ENCODE peak calls at places on chromosomes 11 and 22, in five cellular contexts. One of them, this sample, is unnamed.

GRCh38 chr22:38707346-38707745 is 1.6 kb downstream of the GTPBP1 start:
- DNase-seq in AG10803: peak; percentile 29
- DNase-seq in heart left ventricle: no peak
- DNase-seq in CD4-positive, CD25-positive, alpha-beta regulatory T cell: no peak
- DNase-seq in activated naive CD4-positive, alpha-beta T cell treated with anti-CD3 and anti-CD28 coated beads for 36 hours: no peak
- DNase-seq in this sample: peak; percentile 49

GRCh38 chr11:120129570-120129969 is 8.3 kb downstream of the TRIM29 start:
- DNase-seq in activated naive CD4-positive, alpha-beta T cell treated with anti-CD3 and anti-CD28 coated beads for 36 hours: no peak
- DNase-seq in heart left ventricle: no peak
- DNase-seq in AG10803: no peak
- DNase-seq in CD4-positive, CD25-positive, alpha-beta regulatory T cell: no peak
- DNase-seq in this sample: no peak

GRCh38 chr22:24189249-24190158 is 8.2 kb downstream of the SUSD2 start:
- DNase-seq in activated naive CD4-positive, alpha-beta T cell treated with anti-CD3 and anti-CD28 coated beads for 36 hours: peak; percentile 64
- DNase-seq in heart left ventricle: peak; percentile 79
- DNase-seq in CD4-positive, CD25-positive, alpha-beta regulatory T cell: no peak
- DNase-seq in AG10803: peak; percentile 45
- DNase-seq in this sample: peak; percentile 62

GRCh38 chr22:36036167-36036624 is 7.6 kb upstream of the RBFOX2 start:
- DNase-seq in CD4-positive, CD25-positive, alpha-beta regulatory T cell: no peak
- DNase-seq in activated naive CD4-positive, alpha-beta T cell treated with anti-CD3 and anti-CD28 coated beads for 36 hours: no peak
- DNase-seq in AG10803: no peak
- DNase-seq in heart left ventricle: no peak
- DNase-seq in this sample: no peak

GRCh38 chr22:37182101-37182948 is 5.7 kb downstream of the C1QTNF6 start:
- DNase-seq in heart left ventricle: peak; percentile 18
- DNase-seq in AG10803: no peak
- DNase-seq in activated naive CD4-positive, alpha-beta T cell treated with anti-CD3 and anti-CD28 coated beads for 36 hours: no peak
- DNase-seq in CD4-positive, CD25-positive, alpha-beta regulatory T cell: no peak
- DNase-seq in this sample: no peak

GRCh38 chr11:455566-456147 is 5.6 kb downstream of the PTDSS2 start:
- DNase-seq in AG10803: no peak
- DNase-seq in activated naive CD4-positive, alpha-beta T cell treated with anti-CD3 and anti-CD28 coated beads for 36 hours: no peak
- DNase-seq in heart left ventricle: peak; percentile 35
- DNase-seq in CD4-positive, CD25-positive, alpha-beta regulatory T cell: no peak
- DNase-seq in this sample: no peak

GRCh38 chr11:134740590-134741342 is 328.7 kb upstream of the B3GAT1 start:
- DNase-seq in activated naive CD4-positive, alpha-beta T cell treated with anti-CD3 and anti-CD28 coated beads for 36 hours: no peak
- DNase-seq in AG10803: no peak
- DNase-seq in CD4-positive, CD25-positive, alpha-beta regulatory T cell: no peak
- DNase-seq in heart left ventricle: no peak
- DNase-seq in this sample: no peak

GRCh38 chr11:114440971-114441810 is 1.9 kb downstream of the REXO2 start:
- DNase-seq in CD4-positive, CD25-positive, alpha-beta regulatory T cell: no peak
- DNase-seq in activated naive CD4-positive, alpha-beta T cell treated with anti-CD3 and anti-CD28 coated beads for 36 hours: no peak
- DNase-seq in heart left ventricle: no peak
- DNase-seq in AG10803: peak; percentile 11
- DNase-seq in this sample: no peak

GRCh38 chr11:35337919-35338316 is 81.4 kb downstream of the SLC1A2 start:
- DNase-seq in CD4-positive, CD25-positive, alpha-beta regulatory T cell: no peak
- DNase-seq in activated naive CD4-positive, alpha-beta T cell treated with anti-CD3 and anti-CD28 coated beads for 36 hours: no peak
- DNase-seq in heart left ventricle: no peak
- DNase-seq in AG10803: no peak
- DNase-seq in this sample: no peak

GRCh38 chr11:2990617-2991476 is 1.3 kb downstream of the NAP1L4 start:
- DNase-seq in activated naive CD4-positive, alpha-beta T cell treated with anti-CD3 and anti-CD28 coated beads for 36 hours: peak; percentile 80
- DNase-seq in AG10803: no peak
- DNase-seq in heart left ventricle: no peak
- DNase-seq in CD4-positive, CD25-positive, alpha-beta regulatory T cell: peak; percentile 39
- DNase-seq in this sample: peak; percentile 23

GRCh38 chr11:100674212-100674611 is 12.9 kb upstream of the ARHGAP42 start:
- DNase-seq in CD4-positive, CD25-positive, alpha-beta regulatory T cell: no peak
- DNase-seq in activated naive CD4-positive, alpha-beta T cell treated with anti-CD3 and anti-CD28 coated beads for 36 hours: no peak
- DNase-seq in heart left ventricle: no peak
- DNase-seq in AG10803: no peak
- DNase-seq in this sample: peak; percentile 28

GRCh38 chr11:73266644-73267015 is 5.5 kb upstream of the P2RY6 start:
- DNase-seq in activated naive CD4-positive, alpha-beta T cell treated with anti-CD3 and anti-CD28 coated beads for 36 hours: no peak
- DNase-seq in CD4-positive, CD25-positive, alpha-beta regulatory T cell: no peak
- DNase-seq in AG10803: no peak
- DNase-seq in heart left ventricle: no peak
- DNase-seq in this sample: no peak

This sample was measured in EL.